ENCODE peak calls at places on chromosomes 3 and 15, in six cellular contexts. J, D, N, E, F and H are unnamed samples.

GRCh38 chr15:91517491-91518200 is 335.9 kb upstream of the SLCO3A1 start:
- DNase-seq in J (no peak), D (no peak), N (peak), E (no peak), F (no peak), H (no peak)

GRCh38 chr3:34687671-34688070 is 889.2 kb downstream of the PDCD6IP start:
- DNase-seq in J (no peak), D (no peak), N (no peak), E (no peak), F (no peak), H (no peak)

GRCh38 chr3:46215810-46216414 is 7.8 kb upstream of the CCR1 start:
- DNase-seq in J (no peak), D (no peak), N (peak), E (peak), F (no peak), H (no peak)

GRCh38 chr15:68126415-68126814 is 72.3 kb downstream of the PIAS1 start:
- DNase-seq in J (no peak), D (no peak), N (peak), E (no peak), F (no peak), H (no peak)

GRCh38 chr15:84950570-84951111 is 31.0 kb upstream of the PDE8A start:
- DNase-seq in J (no peak), D (no peak), N (no peak), E (no peak), F (no peak), H (no peak)

GRCh38 chr3:104244680-104245079 is 1122.0 kb upstream of the ALCAM start:
- DNase-seq in J (no peak), D (no peak), N (no peak), E (no peak), F (no peak), H (no peak)

GRCh38 chr15:26433060-26433459 is 339.8 kb downstream of the GABRB3 start:
- DNase-seq in J (no peak), D (no peak), N (no peak), E (no peak), F (no peak), H (no peak)

GRCh38 chr15:70257573-70258220 is 160.0 kb upstream of the TLE3 start:
- DNase-seq in J (no peak), D (peak), N (no peak), E (no peak), F (no peak), H (no peak)

GRCh38 chr3:179179979-179180758 is 32.0 kb downstream of the PIK3CA start:
- DNase-seq in J (no peak), D (no peak), N (peak), E (no peak), F (no peak), H (no peak)

GRCh38 chr3:133152056-133152455 is 113.9 kb downstream of the TMEM108 start:
- DNase-seq in J (no peak), D (no peak), N (no peak), E (no peak), F (no peak), H (no peak)

GRCh38 chr3:177776656-177777055 is 579.4 kb upstream of the TBL1XR1 start:
- DNase-seq in J (no peak), D (no peak), N (peak), E (peak), F (no peak), H (no peak)

GRCh38 chr15:90022905-90023700 is 22.0 kb downstream of the ZNF710 start:
- DNase-seq in J (no peak), D (no peak), N (no peak), E (no peak), F (no peak), H (no peak)

GRCh38 chr15:80844011-80844732 is 65.0 kb downstream of the CEMIP start:
- DNase-seq in J (no peak), D (no peak), N (peak), E (peak), F (no peak), H (no peak)

GRCh38 chr3:52062499-52062898 is 6.1 kb upstream of the DUSP7 start:
- DNase-seq in J (no peak), D (no peak), N (peak), E (peak), F (peak), H (no peak)

GRCh38 chr15:38810686-38811085 is 246.1 kb upstream of the RASGRP1 start:
- DNase-seq in J (no peak), D (no peak), N (no peak), E (no peak), F (no peak), H (no peak)

GRCh38 chr15:90710436-90710835 is 6.7 kb upstream of the BLM start:
- DNase-seq in J (peak), D (no peak), N (peak), E (no peak), F (no peak), H (peak)

GRCh38 chr3:150497956-150498355 is 48.3 kb downstream of the SERP1 start:
- DNase-seq in J (no peak), D (no peak), N (peak), E (peak), F (no peak), H (no peak)

GRCh38 chr3:197352382-197352781 is 54.0 kb upstream of the DLG1 start:
- DNase-seq in J (peak), D (no peak), N (peak), E (peak), F (no peak), H (no peak)

GRCh38 chr3:55828712-55829111 is 341.6 kb upstream of the WNT5A start:
- DNase-seq in J (no peak), D (no peak), N (peak), E (peak), F (no peak), H (no peak)

GRCh38 chr3:132395126-132395525 is 22.2 kb upstream of the DNAJC13 start:
- DNase-seq in J (no peak), D (no peak), N (no peak), E (no peak), F (no peak), H (no peak)

GRCh38 chr3:118466795-118467330 is 567.8 kb downstream of the IGSF11 start:
- DNase-seq in J (no peak), D (no peak), N (no peak), E (no peak), F (no peak), H (no peak)

GRCh38 chr15:101439920-101440319 is 49.6 kb downstream of the PCSK6 start:
- DNase-seq in J (no peak), D (no peak), N (peak), E (peak), F (no peak), H (no peak)

GRCh38 chr3:170632780-170633179 is 46.9 kb upstream of the SLC7A14 start:
- DNase-seq in J (no peak), D (peak), N (peak), E (peak), F (no peak), H (no peak)

GRCh38 chr3:4290272-4290893 is 12.8 kb upstream of the SETMAR start:
- DNase-seq in J (peak), D (peak), N (peak), E (peak), F (no peak), H (peak)

GRCh38 chr3:37054370-37054769 is 61.1 kb downstream of the MLH1 start:
- DNase-seq in J (no peak), D (peak), N (peak), E (peak), F (peak), H (no peak)

GRCh38 chr15:51708013-51708412 is 26.7 kb downstream of the SCG3 start:
- DNase-seq in J (no peak), D (no peak), N (peak), E (no peak), F (no peak), H (no peak)

GRCh38 chr3:197260491-197261163 is 37.8 kb downstream of the DLG1 start:
- DNase-seq in J (no peak), D (no peak), N (no peak), E (no peak), F (no peak), H (no peak)

GRCh38 chr3:170220871-170221270 is 1.4 kb upstream of the PRKCI start:
- DNase-seq in J (no peak), D (no peak), N (peak), E (peak), F (no peak), H (no peak)

GRCh38 chr15:95923797-95924196 is 406.7 kb upstream of the NR2F2 start:
- DNase-seq in J (no peak), D (no peak), N (no peak), E (no peak), F (no peak), H (no peak)

GRCh38 chr3:57974796-57975388 is 33.3 kb upstream of the FLNB start:
- DNase-seq in J (peak), D (no peak), N (peak), E (peak), F (peak), H (no peak)
- H3K9ac ChIP-seq in J (peak), D (no peak), N (no peak), E (peak), F (peak), H (no peak)

GRCh38 chr15:99506399-99506798 is 59.4 kb upstream of the MEF2A start:
- DNase-seq in J (no peak), D (no peak), N (no peak), E (no peak), F (no peak), H (no peak)

GRCh38 chr15:99509686-99510461 is 55.9 kb upstream of the MEF2A start:
- DNase-seq in J (no peak), D (no peak), N (no peak), E (no peak), F (no peak), H (no peak)

GRCh38 chr15:99508807-99509311 is 56.9 kb upstream of the MEF2A start:
- DNase-seq in J (no peak), D (no peak), N (no peak), E (peak), F (no peak), H (no peak)

GRCh38 chr15:99507016-99507731 is 58.6 kb upstream of the MEF2A start:
- DNase-seq in J (peak), D (no peak), N (peak), E (no peak), F (no peak), H (no peak)

GRCh38 chr15:99507732-99508571 is 57.8 kb upstream of the MEF2A start:
- DNase-seq in J (peak), D (no peak), N (peak), E (peak), F (no peak), H (no peak)
- TF ChIP-seq EZH2phosphoT487 in J (no peak), D (no peak), N (no peak), E (no peak), F (no peak), H (no peak)

GRCh38 chr3:193824365-193824764 is 231.4 kb downstream of the OPA1 start:
- DNase-seq in J (no peak), D (no peak), N (no peak), E (peak), F (no peak), H (no peak)

GRCh38 chr3:193819117-193819978 is 226.3 kb downstream of the OPA1 start:
- DNase-seq in J (no peak), D (no peak), N (no peak), E (no peak), F (no peak), H (no peak)

GRCh38 chr3:193825617-193826016 is 232.6 kb downstream of the OPA1 start:
- DNase-seq in J (no peak), D (no peak), N (no peak), E (no peak), F (no peak), H (no peak)

GRCh38 chr3:193821272-193821671 is 228.3 kb downstream of the OPA1 start:
- DNase-seq in J (no peak), D (no peak), N (no peak), E (no peak), F (no peak), H (no peak)

DNA sequence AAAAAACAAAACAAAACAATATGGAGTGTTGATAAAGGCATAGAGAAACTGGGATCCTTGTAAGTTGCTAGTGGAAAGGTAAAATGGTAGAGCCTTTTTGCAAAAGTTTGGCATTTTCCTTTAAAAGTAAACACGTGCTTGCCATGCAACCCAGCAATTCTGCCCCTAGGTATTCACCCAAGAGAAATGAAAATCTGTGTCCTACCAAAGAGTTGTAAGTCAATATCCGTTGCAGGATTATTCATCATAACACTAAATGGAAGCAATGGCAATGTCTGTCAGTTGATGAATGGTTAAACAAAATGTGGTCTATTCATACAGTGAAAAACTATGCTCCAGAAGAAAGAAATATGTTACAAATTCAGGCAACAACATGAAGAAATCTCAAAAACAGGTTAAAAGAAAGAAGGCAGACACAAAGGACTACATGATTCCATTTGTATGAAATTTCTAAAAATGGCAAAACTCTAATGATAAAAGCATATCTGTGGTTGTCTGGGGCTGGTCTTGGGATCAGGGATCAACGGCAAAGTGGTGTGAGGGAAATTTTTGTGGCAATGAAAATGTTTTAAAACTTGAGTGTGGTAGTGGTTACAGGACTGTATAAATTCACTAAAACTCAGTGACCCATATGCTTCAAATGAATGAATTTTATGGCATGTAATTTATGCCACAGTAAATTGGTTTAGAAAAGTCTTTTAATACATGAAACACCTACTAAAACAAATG is 229.6 kb downstream of the OPA1 start:
- DNase-seq in J (no peak), D (no peak), N (no peak), E (no peak), F (no peak), H (no peak)
- H3K9ac ChIP-seq in J (no peak), D (no peak), N (no peak), E (no peak), F (no peak), H (no peak)

DNA sequence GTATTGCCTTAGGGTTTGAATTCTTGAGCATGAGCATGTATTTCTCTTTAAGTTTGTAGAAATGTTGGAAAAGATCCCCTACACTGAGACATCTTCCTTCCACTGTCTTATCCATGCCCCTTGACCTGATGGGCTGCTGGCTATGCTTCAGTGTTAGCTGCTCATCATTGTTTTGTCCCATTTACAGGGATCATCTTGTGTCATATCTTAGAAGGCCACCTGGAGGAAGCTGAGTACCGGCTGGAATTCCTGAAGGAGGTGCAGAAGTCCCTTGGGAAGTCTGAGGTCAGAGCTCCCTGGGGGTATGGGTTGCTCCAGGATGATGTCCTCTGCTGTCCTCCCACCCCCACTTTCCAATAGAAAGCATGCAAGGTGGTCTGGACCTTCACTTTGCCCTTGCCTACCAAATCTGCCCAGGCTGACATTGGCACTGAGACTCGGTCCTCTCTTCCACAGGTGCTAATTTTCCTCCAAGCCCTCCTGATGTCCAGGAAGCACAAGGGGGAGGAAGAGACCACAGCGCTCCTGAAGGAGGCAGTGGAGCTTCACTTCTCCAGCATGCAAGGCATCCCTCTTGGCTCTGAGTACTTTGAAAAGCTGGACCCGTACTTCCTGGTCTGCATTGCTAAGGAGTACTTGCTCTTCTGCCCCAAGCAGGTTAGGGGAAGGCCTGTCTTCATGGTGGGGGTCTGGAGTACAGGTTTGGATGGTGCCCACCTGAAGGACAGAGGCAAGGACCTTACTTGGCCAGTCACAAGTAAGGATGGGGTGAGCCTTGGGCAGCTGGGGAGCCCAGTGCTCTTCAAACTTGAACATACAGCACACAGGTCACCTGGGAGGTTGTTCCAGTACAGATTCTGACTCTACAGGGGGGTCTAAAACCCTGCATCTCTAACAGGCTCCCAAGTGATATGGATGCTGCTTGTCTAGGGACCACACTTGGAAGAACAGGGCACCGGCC is 17.7 kb downstream of the TTC21A start:
- DNase-seq in J (no peak), D (no peak), N (peak), E (peak), F (no peak), H (peak)
- TF ChIP-seq EZH2phosphoT487 in J (no peak), D (no peak), N (no peak), E (no peak), F (no peak), H (no peak)

DNA sequence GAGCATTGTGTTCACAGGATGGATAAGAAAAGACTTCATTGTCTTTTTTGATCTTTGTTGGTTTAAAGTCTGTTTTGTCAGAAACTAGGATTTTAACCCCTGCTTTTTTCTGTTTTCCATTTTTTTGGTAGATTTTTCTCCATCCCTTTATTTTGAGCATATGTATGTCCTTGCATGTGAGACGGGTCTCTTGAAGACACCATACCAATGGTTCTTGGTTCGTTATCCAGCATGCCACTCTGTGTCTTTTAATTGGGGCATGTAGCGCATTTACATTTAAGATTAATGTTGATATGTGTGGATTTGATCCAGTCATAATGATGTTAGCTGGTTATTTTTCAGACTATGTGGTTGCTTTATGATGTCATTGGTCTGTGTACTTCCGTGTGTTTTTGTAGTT is 687.0 kb downstream of the NAALADL2 start:
- DNase-seq in J (no peak), D (no peak), N (no peak), E (no peak), F (no peak), H (no peak)
- H3K9ac ChIP-seq in J (no peak), D (no peak), N (no peak), E (no peak), F (no peak), H (no peak)

DNA sequence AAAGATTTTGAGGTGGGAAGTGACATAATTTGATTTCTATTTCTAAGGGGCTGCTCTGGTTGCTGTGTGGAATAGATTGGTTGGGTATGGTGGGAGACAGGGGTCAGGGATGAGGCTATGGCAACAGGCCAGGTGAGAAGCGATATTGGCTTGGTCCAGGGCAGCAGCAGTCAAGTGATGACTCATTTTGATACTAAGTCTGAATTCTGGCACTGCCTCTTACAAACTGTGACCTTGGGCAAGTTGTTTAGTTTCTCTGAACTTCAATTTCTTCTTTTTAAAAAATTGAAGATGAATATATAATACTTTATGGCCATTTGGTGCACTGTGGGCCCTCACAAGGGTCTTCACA is 40.4 kb upstream of the CLSTN2 start:
- DNase-seq in J (no peak), D (no peak), N (no peak), E (no peak), F (no peak), H (no peak)
- TF ChIP-seq EZH2phosphoT487 in J (no peak), D (no peak), N (no peak), E (no peak), F (no peak), H (no peak)